ENCODE peak calls at places on chromosomes 5 and 9, in nine cellular contexts. N is aorta, S is dorsolateral prefrontal cortex, T is body of pancreas, Z is SK-N-SH, C is ovary, M is A549, U is heart right ventricle, A is RWPE1. R is an unnamed sample.

GRCh38 chr5:52740007-52740406 is 47.7 kb upstream of the ITGA1 start:
- DNase-seq in N (no peak), S (no peak), T (no peak), Z (peak; percentile 12), C (no peak), M (no peak), U (no peak), A (no peak), R (no peak)

GRCh38 chr9:5421163-5421562 is 16.6 kb downstream of the PLGRKT start:
- DNase-seq in N (no peak), S (no peak), T (no peak), Z (no peak), C (no peak), M (no peak), U (no peak), A (no peak), R (no peak)

GRCh38 chr5:18305288-18305899 is 671.1 kb downstream of the TAF11L14 start:
- DNase-seq in N (no peak), S (no peak), T (no peak), Z (peak; percentile 55), C (no peak), M (peak; percentile 71), U (no peak), A (peak; percentile 46), R (peak; percentile 64)

GRCh38 chr9:127557466-127557869 is 54.6 kb upstream of the STXBP1 start:
- DNase-seq in N (peak; percentile 69), S (no peak), T (no peak), Z (peak; percentile 91), C (peak; percentile 64), M (no peak), U (no peak), A (no peak), R (no peak)

GRCh38 chr9:77808750-77809079 is 160.6 kb upstream of the GNA14 start:
- DNase-seq in N (no peak), S (no peak), T (no peak), Z (no peak), C (no peak), M (no peak), U (no peak), A (no peak), R (no peak)

GRCh38 chr5:138961221-138961620 is 86.1 kb upstream of the LRRTM2 start:
- DNase-seq in N (no peak), S (no peak), T (peak; percentile 6), Z (no peak), C (no peak), M (no peak), U (no peak), A (no peak), R (no peak)

GRCh38 chr9:78235771-78236510 is at the start of gene CEP78:
- DNase-seq in N (peak; percentile 94), S (peak; percentile 86), T (peak; percentile 92), Z (peak; percentile 93), C (peak; percentile 89), M (peak; percentile 93), U (peak; percentile 89), A (peak; percentile 97), R (peak; percentile 97)

GRCh38 chr5:172353271-172353807 is 69.8 kb upstream of the UBTD2 start:
- DNase-seq in N (no peak), S (no peak), T (no peak), Z (no peak), C (no peak), M (no peak), U (no peak), A (no peak), R (no peak)

GRCh38 chr5:139795074-139796001 is at the start of gene PSD2:
- DNase-seq in N (peak; percentile 56), S (no peak), T (peak; percentile 42), Z (peak; percentile 89), C (peak; percentile 61), M (no peak), U (no peak), A (peak; percentile 42), R (peak; percentile 81)

GRCh38 chr5:54296386-54296785 is 14.0 kb downstream of the ARL15 start:
- DNase-seq in N (no peak), S (no peak), T (no peak), Z (no peak), C (no peak), M (no peak), U (no peak), A (no peak), R (peak; percentile 53)

GRCh38 chr5:72472031-72472430 is 35.2 kb downstream of the ZNF366 start:
- DNase-seq in N (no peak), S (no peak), T (no peak), Z (no peak), C (no peak), M (no peak), U (no peak), A (no peak), R (no peak)

GRCh38 chr5:56681346-56681745 is 134.0 kb upstream of the MAP3K1 start:
- DNase-seq in N (no peak), S (no peak), T (no peak), Z (no peak), C (no peak), M (no peak), U (no peak), A (no peak), R (no peak)

GRCh38 chr5:178069909-178070308 is 43.4 kb upstream of the N4BP3 start:
- DNase-seq in N (no peak), S (no peak), T (peak; percentile 46), Z (no peak), C (no peak), M (peak; percentile 52), U (no peak), A (no peak), R (peak; percentile 91)

GRCh38 chr9:72362680-72363139 is 2.3 kb downstream of the ZFAND5 start:
- DNase-seq in N (peak; percentile 81), S (peak; percentile 89), T (peak; percentile 47), Z (peak; percentile 20), C (peak; percentile 55), M (peak; percentile 84), U (peak; percentile 82), A (no peak), R (peak; percentile 57)

GRCh38 chr9:35538361-35539234 is 48.7 kb downstream of the RUSC2 start:
- DNase-seq in N (peak; percentile 87), S (peak; percentile 82), T (no peak), Z (peak; percentile 86), C (peak; percentile 79), M (no peak), U (peak; percentile 78), A (no peak), R (peak; percentile 87)

GRCh38 chr9:16915126-16915831 is 44.8 kb upstream of the BNC2 start:
- DNase-seq in N (peak; percentile 54), S (no peak), T (no peak), Z (no peak), C (no peak), M (no peak), U (no peak), A (no peak), R (no peak)

GRCh38 chr9:31542384-31543055 is 841.9 kb upstream of the ACO1 start:
- DNase-seq in N (no peak), S (no peak), T (peak; percentile 15), Z (peak; percentile 5), C (peak; percentile 20), M (peak; percentile 18), U (no peak), A (peak; percentile 42), R (peak; percentile 67)
- H3K27ac ChIP-seq in N (no peak overlapping the region), S (peak overlapping the region; percentile 81), T (no peak overlapping the region), Z (no peak overlapping the region), C (no peak overlapping the region), M (no peak overlapping the region), U (no peak overlapping the region), A (no peak overlapping the region), R (no peak overlapping the region)

DNA sequence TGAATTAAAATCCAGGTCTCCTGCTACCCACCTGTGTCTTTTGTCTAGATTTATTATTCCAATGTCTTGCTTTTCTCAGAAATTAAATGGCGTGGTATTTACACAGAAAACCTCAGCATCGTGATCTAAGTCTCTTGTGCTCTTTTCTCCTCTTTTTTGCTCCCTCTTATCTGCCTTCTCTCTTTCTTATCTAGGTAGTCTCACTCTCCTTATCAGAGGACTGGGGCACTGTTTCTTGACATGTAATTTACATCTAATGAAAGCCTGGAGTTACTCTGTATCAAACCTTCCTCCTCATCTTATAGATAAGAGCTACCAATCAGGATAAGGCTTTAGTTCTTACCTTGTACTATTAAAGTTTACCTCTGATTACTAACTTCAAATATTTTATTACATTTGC is 933.8 kb downstream of the TLE1 start:
- DNase-seq in N (no peak), S (no peak), T (no peak), Z (no peak), C (no peak), M (no peak), U (no peak), A (no peak), R (no peak)
- H3K27ac ChIP-seq in N (no peak overlapping the region), S (no peak overlapping the region), T (no peak overlapping the region), Z (no peak overlapping the region), C (no peak overlapping the region), M (no peak overlapping the region), U (no peak overlapping the region), A (no peak overlapping the region), R (no peak overlapping the region)

DNA sequence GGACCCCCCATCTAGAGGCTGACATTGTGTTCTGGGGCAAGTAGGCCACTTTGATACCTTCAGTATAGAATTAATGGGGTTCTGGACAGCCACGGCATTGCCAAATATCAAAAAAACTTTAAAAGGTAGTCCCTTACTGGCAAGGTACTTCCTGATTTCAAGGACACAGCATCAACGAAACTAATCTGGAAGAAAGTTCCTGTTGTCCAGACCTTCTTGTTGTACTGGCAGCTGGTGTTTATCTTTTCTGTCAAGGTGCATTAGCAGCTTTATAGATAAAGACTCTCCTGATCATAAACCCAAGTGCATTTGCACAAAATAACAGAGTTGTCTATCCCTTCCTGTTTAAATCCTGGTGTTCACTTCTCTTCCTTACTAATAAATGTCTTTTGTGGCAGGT is 23.7 kb upstream of the GOLGA1 start:
- DNase-seq in N (no peak), S (no peak), T (no peak), Z (no peak), C (no peak), M (no peak), U (no peak), A (no peak), R (no peak)
- H3K27ac ChIP-seq in N (no peak overlapping the region), S (no peak overlapping the region), T (no peak overlapping the region), Z (no peak overlapping the region), C (no peak overlapping the region), M (no peak overlapping the region), U (no peak overlapping the region), A (no peak overlapping the region), R (no peak overlapping the region)

DNA sequence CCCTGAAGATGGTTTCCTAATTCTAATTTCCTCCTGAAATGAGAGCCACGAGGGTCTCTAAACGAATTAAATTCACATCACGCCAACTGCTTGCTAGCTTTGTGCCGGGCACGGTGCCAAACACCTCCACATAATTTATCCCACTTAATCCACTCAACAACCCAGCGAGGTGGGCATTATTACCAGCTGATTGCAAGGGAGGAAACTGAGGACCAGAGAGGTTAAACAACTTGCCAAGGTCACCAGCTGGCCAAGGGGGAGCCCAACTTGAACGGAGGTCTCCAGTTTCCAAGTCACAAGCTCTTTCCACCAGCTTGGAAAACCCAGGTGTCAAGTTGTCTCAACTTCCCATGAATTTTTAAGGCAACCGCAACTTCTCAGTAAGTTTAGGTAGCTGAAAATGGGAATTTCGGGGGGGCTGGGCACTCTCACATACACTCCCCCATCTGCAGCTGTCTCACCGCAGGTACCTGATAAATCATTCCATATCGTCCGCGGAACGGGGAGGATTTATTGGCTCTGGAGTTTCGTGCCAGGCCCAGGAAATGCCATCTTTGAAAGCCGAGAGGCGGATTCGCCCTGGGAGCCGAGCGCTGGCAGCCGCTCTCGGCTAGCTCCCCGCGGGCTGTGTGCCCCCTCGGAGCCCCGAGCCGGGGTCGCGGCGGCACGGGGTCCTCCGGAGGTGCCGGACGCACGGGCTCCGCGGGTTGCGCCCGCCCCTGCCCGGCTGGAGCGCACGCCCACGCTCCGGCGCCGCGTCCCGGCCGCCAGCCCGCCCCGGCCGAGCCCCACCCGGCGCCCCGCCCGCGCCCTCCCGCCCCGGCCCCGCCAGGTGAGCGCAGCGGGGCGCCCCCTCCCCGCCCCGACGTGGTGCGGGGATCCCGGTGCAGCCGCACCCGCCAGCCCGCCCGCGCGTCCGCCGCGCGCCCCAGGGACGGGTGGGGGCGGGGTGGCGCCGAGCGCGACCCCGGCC is 628 bp downstream of the PTPN3 start:
- DNase-seq in N (no peak), S (no peak), T (peak; percentile 55), Z (peak; percentile 63), C (no peak), M (peak; percentile 49), U (no peak), A (peak; percentile 81), R (peak; percentile 67)
- H3K27ac ChIP-seq in N (peak overlapping the region; percentile 25), S (no peak overlapping the region), T (peak overlapping the region; percentile 81), Z (no peak overlapping the region), C (no peak overlapping the region), M (peak overlapping the region; percentile 97), U (no peak overlapping the region), A (peak overlapping the region; percentile 79), R (no peak overlapping the region)